ENCODE peak calls at places on chromosomes 12 and 14, in nine cellular contexts. P, G, V, B, R, N, O, L and U are unnamed samples.
A peak's percentile ranks its signal among the peaks of the same experiment; 100 is the strongest.

GRCh38 chr14:86961106-86961716 is 1031.8 kb downstream of the GALC start:
- DNase-seq in P (peak; percentile 8), G (no peak), V (no peak), B (no peak), R (no peak), N (no peak), O (no peak), L (peak; percentile 4), U (no peak)

GRCh38 chr14:61644185-61644584 is 51.1 kb upstream of the HIF1A start:
- DNase-seq in P (no peak), G (no peak), V (no peak), B (no peak), R (no peak), N (no peak), O (no peak), L (no peak), U (no peak)

GRCh38 chr12:2238111-2238510 is 185.3 kb downstream of the CACNA1C start:
- DNase-seq in P (no peak), G (no peak), V (no peak), B (no peak), R (no peak), N (no peak), O (no peak), L (no peak), U (no peak)

GRCh38 chr14:88346048-88346639 is 23.1 kb upstream of the KCNK10 start:
- DNase-seq in P (no peak), G (peak; percentile 36), V (no peak), B (peak; percentile 15), R (no peak), N (no peak), O (no peak), L (no peak), U (no peak)

GRCh38 chr12:27198036-27198435 is 46.0 kb upstream of the STK38L start:
- DNase-seq in P (peak; percentile 64), G (no peak), V (no peak), B (no peak), R (no peak), N (no peak), O (peak; percentile 39), L (no peak), U (no peak)

GRCh38 chr12:107404981-107405380 is 280.6 kb upstream of the PWP1 start:
- DNase-seq in P (peak; percentile 21), G (peak; percentile 27), V (peak; percentile 35), B (no peak), R (peak; percentile 40), N (no peak), O (no peak), L (peak; percentile 43), U (peak; percentile 19)

GRCh38 chr14:39374846-39375245 is 57.4 kb downstream of the FBXO33 start:
- DNase-seq in P (peak; percentile 87), G (peak; percentile 80), V (no peak), B (no peak), R (no peak), N (no peak), O (no peak), L (no peak), U (no peak)

GRCh38 chr14:67853207-67853606 is 33.6 kb downstream of the RAD51B start:
- DNase-seq in P (peak; percentile 11), G (no peak), V (no peak), B (no peak), R (no peak), N (no peak), O (no peak), L (no peak), U (no peak)

GRCh38 chr12:65313704-65314317 is 35.3 kb downstream of the MSRB3 start:
- DNase-seq in P (peak; percentile 26), G (peak; percentile 2), V (no peak), B (no peak), R (no peak), N (no peak), O (no peak), L (no peak), U (no peak)

GRCh38 chr14:64659366-64659765 is 44.9 kb upstream of the PLEKHG3 start:
- DNase-seq in P (peak; percentile 88), G (peak; percentile 63), V (no peak), B (no peak), R (no peak), N (no peak), O (no peak), L (no peak), U (no peak)

GRCh38 chr14:103093856-103094405 is 594 bp upstream of the EXOC3L4 start:
- DNase-seq in P (no peak), G (no peak), V (no peak), B (no peak), R (no peak), N (no peak), O (no peak), L (no peak), U (no peak)

GRCh38 chr12:53287741-53288216 is 7.6 kb upstream of the PFDN5 start:
- DNase-seq in P (peak; percentile 61), G (peak; percentile 26), V (peak; percentile 82), B (no peak), R (peak; percentile 83), N (peak; percentile 68), O (peak; percentile 72), L (peak; percentile 36), U (peak; percentile 81)

GRCh38 chr14:52906141-52906601 is 44.7 kb downstream of the FERMT2 start:
- DNase-seq in P (peak; percentile 83), G (peak; percentile 84), V (no peak), B (peak; percentile 58), R (no peak), N (no peak), O (no peak), L (no peak), U (no peak)

GRCh38 chr12:452667-453210 is 7.0 kb upstream of the B4GALNT3 start:
- DNase-seq in P (no peak), G (no peak), V (peak; percentile 60), B (no peak), R (peak; percentile 77), N (no peak), O (peak; percentile 22), L (no peak), U (peak; percentile 74)

GRCh38 chr14:81219821-81220487 is 805 bp downstream of the GTF2A1 start:
- DNase-seq in P (peak; percentile 30), G (peak; percentile 5), V (peak; percentile 43), B (no peak), R (peak; percentile 41), N (no peak), O (peak; percentile 47), L (peak; percentile 34), U (peak; percentile 47)

GRCh38 chr12:52454411-52455201 is 2.7 kb upstream of the KRT6B start:
- DNase-seq in P (no peak), G (no peak), V (no peak), B (no peak), R (no peak), N (no peak), O (no peak), L (no peak), U (no peak)

GRCh38 chr12:2794261-2794735 is 472 bp upstream of the FKBP4 start:
- DNase-seq in P (no peak), G (peak; percentile 14), V (no peak), B (no peak), R (peak; percentile 50), N (peak; percentile 60), O (peak; percentile 30), L (peak; percentile 10), U (peak; percentile 60)

DNA sequence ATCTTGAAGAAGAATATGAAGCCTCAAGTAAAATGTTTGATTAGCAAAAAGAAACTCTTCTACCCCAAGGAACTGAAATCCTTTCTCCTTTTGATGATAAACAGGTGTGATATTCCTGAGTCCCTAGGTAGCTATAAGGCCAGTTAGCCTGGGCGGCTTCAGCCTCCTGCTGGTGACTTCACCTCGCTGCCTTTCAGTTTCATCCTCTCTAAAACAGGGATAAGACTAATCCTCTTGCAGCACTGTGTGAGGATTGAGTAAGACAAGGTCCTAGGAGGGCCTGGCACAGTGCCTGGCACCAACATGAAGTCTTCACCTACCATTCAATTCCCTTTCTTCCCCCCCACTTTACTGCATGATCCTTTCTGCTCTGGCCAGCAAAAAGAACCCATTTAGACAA is 42.1 kb downstream of the CIT start:
- DNase-seq in P (peak; percentile 31), G (no peak), V (no peak), B (no peak), R (no peak), N (no peak), O (no peak), L (no peak), U (no peak)
- TF ChIP-seq CTCF in P (peak; percentile 17), G (peak; percentile 51), V (no peak), B (no peak), R (no peak), N (no peak), O (no peak), L (no peak), U (no peak)

GRCh38 chr12:123388218-123388947 is 4.5 kb downstream of the KMT5A start:
- DNase-seq in P (peak; percentile 59), G (peak; percentile 44), V (peak; percentile 79), B (no peak), R (peak; percentile 95), N (peak; percentile 71), O (peak; percentile 83), L (peak; percentile 85), U (peak; percentile 95)
- TF ChIP-seq CTCF in P (no peak), G (no peak), V (no peak), B (no peak), R (no peak), N (no peak), O (no peak), L (no peak), U (no peak)

GRCh38 chr14:75982724-75983358 is 1.0 kb upstream of the TGFB3 start:
- DNase-seq in P (peak; percentile 78), G (peak; percentile 11), V (peak; percentile 62), B (no peak), R (no peak), N (peak; percentile 58), O (peak; percentile 77), L (no peak), U (peak; percentile 69)
- TF ChIP-seq CTCF in P (no peak), G (peak; percentile 65), V (no peak), B (no peak), R (no peak), N (no peak), O (no peak), L (no peak), U (no peak)

GRCh38 chr12:22231836-22232235 is 102.7 kb downstream of the ST8SIA1 start:
- DNase-seq in P (no peak), G (no peak), V (no peak), B (no peak), R (no peak), N (no peak), O (no peak), L (no peak), U (no peak)
- TF ChIP-seq CTCF in P (peak; percentile 31), G (no peak), V (no peak), B (peak; percentile 8), R (no peak), N (no peak), O (no peak), L (no peak), U (no peak)